ENCODE peak calls at places on chromosomes 2 and 18, in seven cellular contexts. U, P, I, M, N, Z and R are unnamed samples. For H3K4me1, the result is how much of the 10 kb centered on the place peaks cover.

GRCh38 chr2:110637093-110637492 is 40.8 kb downstream of the BUB1 start:
- ATAC-seq in U (no peak), P (no peak), I (no peak), M (no peak), N (no peak), Z (no peak), R (no peak)

GRCh38 chr18:26403451-26403850 is 144.9 kb downstream of the KCTD1 start:
- ATAC-seq in U (no peak), P (no peak), I (no peak), M (no peak), N (no peak), Z (no peak), R (no peak)

GRCh38 chr18:717003-717402 is 4.6 kb upstream of the ENOSF1 start:
- ATAC-seq in U (no peak), P (no peak), I (no peak), M (no peak), N (no peak), Z (no peak), R (no peak)

GRCh38 chr2:202035941-202036372 is 2.3 kb downstream of the FZD7 start:
- ATAC-seq in U (no peak), P (no peak), I (no peak), M (no peak), N (no peak), Z (no peak), R (no peak)

GRCh38 chr2:237702439-237703397 is 75.3 kb downstream of the LRRFIP1 start:
- ATAC-seq in U (peak), P (peak), I (peak), M (peak), N (peak), Z (peak), R (peak)

GRCh38 chr2:6864938-6865345 is 765 bp downstream of the CMPK2 start:
- ATAC-seq in U (no peak), P (peak), I (no peak), M (peak), N (no peak), Z (peak), R (no peak)

GRCh38 chr2:223585691-223586090 is 16.5 kb downstream of the SCG2 start:
- ATAC-seq in U (peak), P (no peak), I (no peak), M (no peak), N (no peak), Z (peak), R (peak)

GRCh38 chr2:69464575-69464974 is 27.3 kb upstream of the NFU1 start:
- ATAC-seq in U (no peak), P (peak), I (peak), M (no peak), N (peak), Z (peak), R (peak)

GRCh38 chr18:79911009-79911870 is 40.2 kb downstream of the SLC66A2 start:
- ATAC-seq in U (no peak), P (no peak), I (no peak), M (no peak), N (no peak), Z (no peak), R (no peak)

GRCh38 chr2:230537531-230537976 is 121.6 kb downstream of the SP100 start:
- ATAC-seq in U (no peak), P (no peak), I (no peak), M (peak), N (no peak), Z (no peak), R (no peak)

GRCh38 chr2:241864897-241865213 is 4.7 kb upstream of the RTP5 start:
- ATAC-seq in U (no peak), P (no peak), I (no peak), M (no peak), N (no peak), Z (no peak), R (no peak)

GRCh38 chr2:25339121-25339738 is 2.5 kb downstream of the DNMT3A start:
- ATAC-seq in U (no peak), P (no peak), I (no peak), M (no peak), N (no peak), Z (no peak), R (no peak)

GRCh38 chr2:84919885-84920580 is 14.6 kb downstream of the TMSB10 start:
- ATAC-seq in U (peak), P (peak), I (peak), M (peak), N (peak), Z (peak), R (peak)

GRCh38 chr2:11234309-11234708 is 79.0 kb downstream of the SLC66A3 start:
- ATAC-seq in U (peak), P (no peak), I (no peak), M (peak), N (no peak), Z (peak), R (no peak)

GRCh38 chr2:66443183-66443976 is 8.5 kb downstream of the MEIS1 start:
- ATAC-seq in U (no peak), P (no peak), I (no peak), M (no peak), N (no peak), Z (no peak), R (no peak)

GRCh38 chr2:69693472-69694450 is 48.2 kb upstream of the ANXA4 start:
- ATAC-seq in U (no peak), P (peak), I (no peak), M (peak), N (no peak), Z (no peak), R (no peak)

GRCh38 chr2:60333264-60333663 is 220.2 kb downstream of the BCL11A start:
- ATAC-seq in U (no peak), P (no peak), I (no peak), M (no peak), N (no peak), Z (no peak), R (no peak)

GRCh38 chr2:57848723-57849122 is 197.9 kb upstream of the VRK2 start:
- ATAC-seq in U (no peak), P (peak), I (no peak), M (no peak), N (no peak), Z (no peak), R (no peak)

GRCh38 chr18:48050176-48050575 is 119.7 kb upstream of the SMAD2 start:
- ATAC-seq in U (no peak), P (no peak), I (no peak), M (no peak), N (no peak), Z (no peak), R (no peak)

GRCh38 chr2:171226471-171226870 is 65.8 kb upstream of the TLK1 start:
- ATAC-seq in U (no peak), P (no peak), I (no peak), M (no peak), N (no peak), Z (no peak), R (no peak)

GRCh38 chr2:96258393-96259022 is 7.3 kb downstream of the TMEM127 start:
- ATAC-seq in U (no peak), P (no peak), I (no peak), M (no peak), N (no peak), Z (no peak), R (no peak)

GRCh38 chr18:13615432-13615861 is 110.9 kb downstream of the FAM210A start:
- ATAC-seq in U (no peak), P (no peak), I (no peak), M (peak), N (no peak), Z (no peak), R (no peak)

GRCh38 chr2:97834610-97835009 is 121.2 kb downstream of the ZAP70 start:
- ATAC-seq in U (no peak), P (no peak), I (no peak), M (peak), N (no peak), Z (no peak), R (no peak)

GRCh38 chr2:60936757-60937156 is 55.4 kb downstream of the REL start:
- ATAC-seq in U (no peak), P (peak), I (no peak), M (no peak), N (no peak), Z (no peak), R (no peak)

GRCh38 chr2:226635221-226635620 is 164.4 kb downstream of the IRS1 start:
- ATAC-seq in U (no peak), P (no peak), I (no peak), M (no peak), N (no peak), Z (no peak), R (no peak)

GRCh38 chr2:190451561-190452176 is 43.5 kb downstream of the MFSD6 start:
- ATAC-seq in U (no peak), P (no peak), I (no peak), M (no peak), N (peak), Z (no peak), R (no peak)

GRCh38 chr2:162017233-162017632 is 56.8 kb downstream of the DPP4 start:
- ATAC-seq in U (no peak), P (peak), I (no peak), M (no peak), N (no peak), Z (no peak), R (no peak)

GRCh38 chr2:242011516-242011915 is 142.0 kb downstream of the RTP5 start:
- ATAC-seq in U (no peak), P (peak), I (no peak), M (peak), N (no peak), Z (peak), R (no peak)

GRCh38 chr2:24818721-24819167 is 25.5 kb downstream of the CENPO start:
- ATAC-seq in U (no peak), P (no peak), I (peak), M (no peak), N (peak), Z (no peak), R (no peak)

GRCh38 chr2:359047-359446 is 71.2 kb upstream of the ALKAL2 start:
- ATAC-seq in U (no peak), P (no peak), I (no peak), M (no peak), N (no peak), Z (no peak), R (no peak)

GRCh38 chr2:105654474-105655004 is 90.2 kb upstream of the NCK2 start:
- ATAC-seq in U (no peak), P (no peak), I (no peak), M (no peak), N (no peak), Z (no peak), R (no peak)

GRCh38 chr18:51171625-51172024 is 25.9 kb downstream of the MEX3C start:
- ATAC-seq in U (no peak), P (no peak), I (no peak), M (no peak), N (no peak), Z (no peak), R (no peak)

GRCh38 chr2:111057721-111058120 is 63.0 kb upstream of the BCL2L11 start:
- ATAC-seq in U (no peak), P (no peak), I (no peak), M (peak), N (no peak), Z (no peak), R (no peak)

GRCh38 chr18:58755304-58756010 is 84.2 kb downstream of the MALT1 start:
- ATAC-seq in U (peak), P (peak), I (peak), M (peak), N (no peak), Z (peak), R (no peak)

GRCh38 chr2:96107883-96108551 is 8.4 kb downstream of the ADRA2B start:
- ATAC-seq in U (no peak), P (peak), I (no peak), M (no peak), N (no peak), Z (no peak), R (no peak)

DNA sequence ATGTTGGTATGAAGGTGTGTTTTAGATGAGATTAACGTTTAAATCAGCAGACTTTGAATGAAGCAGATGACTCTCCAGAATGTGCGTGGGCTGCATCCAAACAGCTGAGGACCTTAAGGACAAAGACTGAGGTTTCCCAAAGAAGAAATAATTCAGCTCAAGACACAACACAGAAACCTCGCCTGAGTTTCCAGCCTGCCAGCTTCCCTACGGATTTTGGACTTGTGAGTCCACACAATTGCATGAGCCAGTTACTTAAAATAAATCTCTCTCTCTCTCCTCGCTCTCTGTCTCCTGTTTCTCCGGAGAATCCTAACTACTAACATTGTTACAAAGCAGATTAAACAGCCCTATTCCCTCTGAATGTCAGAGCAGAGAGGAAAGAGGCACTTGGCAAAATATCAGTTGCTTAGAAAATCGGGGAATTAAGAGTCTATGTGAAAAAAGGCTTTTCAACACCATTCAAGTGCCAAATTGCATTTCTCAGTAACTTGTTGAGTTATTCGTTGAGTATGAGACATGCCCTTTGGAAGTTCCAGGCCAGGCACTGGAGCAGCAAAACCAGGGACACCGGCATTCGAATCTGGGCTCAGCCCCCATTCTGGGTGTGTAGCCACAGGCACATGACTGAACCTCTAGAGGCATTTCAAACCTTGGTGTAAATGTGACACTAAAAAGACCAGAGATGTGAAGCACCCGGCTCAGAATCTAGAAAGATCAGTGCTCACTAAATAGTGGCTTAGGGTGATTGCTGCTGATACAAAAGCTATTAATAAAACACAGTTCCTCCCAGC is 174.6 kb upstream of the PID1 start:
- ATAC-seq in U (peak), P (no peak), I (peak), M (no peak), N (no peak), Z (peak), R (peak)
- H3K4me3 ChIP-seq in U (no peak), P (no peak), I (no peak), M (no peak), N (no peak), Z (no peak), R (peak)

GRCh38 chr2:231615058-231615671 is 22.5 kb downstream of the TEX44 start:
- ATAC-seq in U (no peak), P (no peak), I (no peak), M (no peak), N (no peak), Z (no peak), R (no peak)

GRCh38 chr2:231613054-231613654 is 20.5 kb downstream of the TEX44 start:
- ATAC-seq in U (no peak), P (peak), I (no peak), M (no peak), N (no peak), Z (peak), R (no peak)

GRCh38 chr2:231613655-231614558 is 21.2 kb downstream of the TEX44 start:
- ATAC-seq in U (peak), P (peak), I (peak), M (peak), N (peak), Z (peak), R (peak)

GRCh38 chr2:231612199-231613053 is 19.8 kb downstream of the TEX44 start:
- ATAC-seq in U (peak), P (peak), I (peak), M (peak), N (peak), Z (peak), R (peak)

GRCh38 chr2:231614559-231615057 is 21.9 kb downstream of the TEX44 start:
- ATAC-seq in U (no peak), P (no peak), I (no peak), M (peak), N (no peak), Z (no peak), R (peak)
- TF ChIP-seq POLR2A in U (no peak), P (no peak), I (no peak), M (peak), N (no peak), Z (no peak), R (no peak)

DNA sequence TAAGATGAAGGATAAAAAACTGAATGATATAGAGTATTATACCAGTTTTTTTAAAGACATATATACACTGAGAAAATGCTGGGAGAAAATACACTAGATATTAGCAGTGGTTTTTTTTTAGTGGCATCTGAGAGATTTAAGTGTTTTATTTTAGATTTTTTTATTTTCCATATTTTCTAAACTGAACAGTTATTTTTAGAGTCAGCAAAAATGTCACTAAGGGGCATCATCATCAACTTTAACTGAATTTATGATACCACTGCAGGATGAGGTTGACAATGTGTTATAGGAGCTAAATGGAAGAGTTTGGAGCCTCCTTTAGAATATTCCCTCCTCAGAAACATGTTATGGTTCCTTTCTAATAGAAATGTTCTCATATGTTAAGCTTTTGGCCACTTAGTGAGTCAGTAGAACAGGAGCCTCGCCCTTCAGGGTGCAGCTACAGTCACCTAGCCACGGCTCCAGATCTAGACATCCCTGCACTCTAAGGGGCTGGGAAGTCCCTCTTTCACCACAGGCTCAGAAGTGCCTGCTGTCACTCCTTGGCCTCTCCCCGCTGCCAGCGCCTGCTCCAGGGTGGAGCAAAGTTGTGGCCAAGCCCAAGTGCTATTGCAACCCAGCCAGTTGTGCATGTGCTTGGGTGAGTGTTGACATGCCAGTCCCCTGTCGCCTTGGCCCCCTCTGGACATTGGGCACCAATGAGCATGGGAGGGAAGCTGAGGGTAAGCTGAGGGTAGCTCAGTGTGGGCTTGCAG is 210.7 kb upstream of the RASGRP3 start:
- ATAC-seq in U (no peak), P (no peak), I (no peak), M (no peak), N (no peak), Z (peak), R (no peak)
- H3K4me1 ChIP-seq in U (under half), P (under half), I (under half), M (under half), N (under half), Z (under half), R (under half)

GRCh38 chr2:16293871-16294270 is 353.5 kb downstream of the MYCN start:
- ATAC-seq in U (no peak), P (no peak), I (no peak), M (no peak), N (no peak), Z (no peak), R (no peak)
- H3K4me3 ChIP-seq in U (no peak), P (no peak), I (no peak), M (no peak), N (no peak), Z (no peak), R (no peak)

GRCh38 chr2:64204006-64204632 is 59.9 kb upstream of the PELI1 start:
- ATAC-seq in U (no peak), P (no peak), I (peak), M (peak), N (no peak), Z (no peak), R (peak)
- TF ChIP-seq POLR2A in U (no peak), P (no peak), I (no peak), M (peak), N (no peak), Z (no peak), R (no peak)